ENCODE peak calls at places on chromosome X, in five cellular contexts. One of them, this sample, is unnamed.

GRCh38 chrX:27222661-27223060 is 240.5 kb downstream of the PPP4R3C start:
- DNase-seq in bronchial epithelial cell: no peak
- DNase-seq in AG09309: no peak
- DNase-seq in NB4: no peak
- DNase-seq in CD4-positive, alpha-beta T cell: no peak
- DNase-seq in this sample: no peak

GRCh38 chrX:12139934-12140611 is 1.8 kb downstream of the FRMPD4 start:
- DNase-seq in bronchial epithelial cell: peak; percentile 77
- DNase-seq in AG09309: no peak
- DNase-seq in NB4: no peak
- DNase-seq in CD4-positive, alpha-beta T cell: no peak
- DNase-seq in this sample: no peak

GRCh38 chrX:56802921-56803848 is 74.1 kb downstream of the NBDY start:
- DNase-seq in bronchial epithelial cell: peak; percentile 35
- DNase-seq in AG09309: peak; percentile 66
- DNase-seq in NB4: peak; percentile 55
- DNase-seq in CD4-positive, alpha-beta T cell: peak; percentile 77
- DNase-seq in this sample: peak; percentile 80

GRCh38 chrX:129359269-129359668 is 164.0 kb downstream of the SMARCA1 start:
- DNase-seq in bronchial epithelial cell: peak; percentile 29
- DNase-seq in AG09309: no peak
- DNase-seq in NB4: peak; percentile 5
- DNase-seq in CD4-positive, alpha-beta T cell: no peak
- DNase-seq in this sample: no peak

GRCh38 chrX:36867143-36867542 is 141.0 kb upstream of the FAM47C start:
- DNase-seq in bronchial epithelial cell: peak; percentile 22
- DNase-seq in AG09309: no peak
- DNase-seq in NB4: peak; percentile 31
- DNase-seq in CD4-positive, alpha-beta T cell: no peak
- DNase-seq in this sample: peak; percentile 82

GRCh38 chrX:389021-389441 is 2.3 kb upstream of the PPP2R3B start:
- DNase-seq in bronchial epithelial cell: no peak
- DNase-seq in AG09309: no peak
- DNase-seq in NB4: no peak
- DNase-seq in CD4-positive, alpha-beta T cell: no peak
- DNase-seq in this sample: no peak

GRCh38 chrX:149074429-149074828 is 430.7 kb downstream of the IDS start:
- DNase-seq in bronchial epithelial cell: peak; percentile 22
- DNase-seq in AG09309: no peak
- DNase-seq in NB4: peak; percentile 74
- DNase-seq in CD4-positive, alpha-beta T cell: no peak
- DNase-seq in this sample: peak; percentile 26

GRCh38 chrX:347351-348117 is 28.9 kb upstream of the GTPBP6 start:
- DNase-seq in bronchial epithelial cell: no peak
- DNase-seq in AG09309: no peak
- DNase-seq in NB4: no peak
- DNase-seq in CD4-positive, alpha-beta T cell: no peak
- DNase-seq in this sample: no peak

GRCh38 chrX:67544871-67545771 is 1.3 kb downstream of the AR start:
- DNase-seq in bronchial epithelial cell: no peak
- DNase-seq in AG09309: no peak
- DNase-seq in NB4: peak; percentile 11
- DNase-seq in CD4-positive, alpha-beta T cell: no peak
- DNase-seq in this sample: no peak

GRCh38 chrX:111168314-111168713 is 72.3 kb downstream of the PAK3 start:
- DNase-seq in bronchial epithelial cell: peak; percentile 20
- DNase-seq in AG09309: no peak
- DNase-seq in NB4: peak; percentile 41
- DNase-seq in CD4-positive, alpha-beta T cell: no peak
- DNase-seq in this sample: peak; percentile 45

GRCh38 chrX:154603438-154604430 is 15.3 kb downstream of the CTAG1B start:
- DNase-seq in bronchial epithelial cell: peak; percentile 78
- DNase-seq in AG09309: no peak
- DNase-seq in NB4: peak; percentile 7
- DNase-seq in CD4-positive, alpha-beta T cell: no peak
- DNase-seq in this sample: peak; percentile 41

GRCh38 chrX:129825746-129826505 is 17.8 kb downstream of the ZDHHC9 start:
- DNase-seq in bronchial epithelial cell: no peak
- DNase-seq in AG09309: no peak
- DNase-seq in NB4: no peak
- DNase-seq in CD4-positive, alpha-beta T cell: no peak
- DNase-seq in this sample: no peak

GRCh38 chrX:109270580-109271484 is 211.1 kb downstream of the GUCY2F start:
- DNase-seq in bronchial epithelial cell: peak; percentile 94
- DNase-seq in AG09309: no peak
- DNase-seq in NB4: peak; percentile 5
- DNase-seq in CD4-positive, alpha-beta T cell: no peak
- DNase-seq in this sample: peak; percentile 14

GRCh38 chrX:150547511-150548115 is 20.8 kb upstream of the MTM1 start:
- DNase-seq in bronchial epithelial cell: peak; percentile 5
- DNase-seq in AG09309: no peak
- DNase-seq in NB4: peak; percentile 60
- DNase-seq in CD4-positive, alpha-beta T cell: no peak
- DNase-seq in this sample: no peak

GRCh38 chrX:21666679-21667078 is 8.5 kb upstream of the KLHL34 start:
- DNase-seq in bronchial epithelial cell: no peak
- DNase-seq in AG09309: no peak
- DNase-seq in NB4: no peak
- DNase-seq in CD4-positive, alpha-beta T cell: no peak
- DNase-seq in this sample: no peak

GRCh38 chrX:79259073-79259689 is 108.0 kb downstream of the ITM2A start:
- DNase-seq in bronchial epithelial cell: no peak
- DNase-seq in AG09309: no peak
- DNase-seq in NB4: peak; percentile 78
- DNase-seq in CD4-positive, alpha-beta T cell: peak; percentile 27
- DNase-seq in this sample: peak; percentile 88

GRCh38 chrX:155747520-155747919 is 133.6 kb upstream of the VAMP7 start:
- DNase-seq in bronchial epithelial cell: peak; percentile 63
- DNase-seq in AG09309: no peak
- DNase-seq in NB4: no peak
- DNase-seq in CD4-positive, alpha-beta T cell: no peak
- DNase-seq in this sample: peak; percentile 8

GRCh38 chrX:147174596-147174995 is 360.1 kb upstream of the CXorf51A start:
- DNase-seq in bronchial epithelial cell: no peak
- DNase-seq in AG09309: no peak
- DNase-seq in NB4: no peak
- DNase-seq in CD4-positive, alpha-beta T cell: no peak
- DNase-seq in this sample: no peak

GRCh38 chrX:154775611-154776349 is 13.1 kb downstream of the DKC1 start:
- DNase-seq in bronchial epithelial cell: peak; percentile 50
- DNase-seq in AG09309: no peak
- DNase-seq in NB4: peak; percentile 55
- DNase-seq in CD4-positive, alpha-beta T cell: no peak
- DNase-seq in this sample: peak; percentile 12

GRCh38 chrX:331145-331771 is 12.7 kb upstream of the GTPBP6 start:
- DNase-seq in bronchial epithelial cell: no peak
- DNase-seq in AG09309: no peak
- DNase-seq in NB4: peak; percentile 56
- DNase-seq in CD4-positive, alpha-beta T cell: no peak
- DNase-seq in this sample: peak; percentile 56

GRCh38 chrX:115940348-115940747 is 230.2 kb upstream of the AGTR2 start:
- DNase-seq in bronchial epithelial cell: no peak
- DNase-seq in AG09309: no peak
- DNase-seq in NB4: no peak
- DNase-seq in CD4-positive, alpha-beta T cell: no peak
- DNase-seq in this sample: no peak

GRCh38 chrX:11886745-11887144 is 128.7 kb downstream of the MSL3 start:
- DNase-seq in bronchial epithelial cell: peak; percentile 85
- DNase-seq in AG09309: no peak
- DNase-seq in NB4: no peak
- DNase-seq in CD4-positive, alpha-beta T cell: no peak
- DNase-seq in this sample: no peak

GRCh38 chrX:26915064-26915463 is 548.1 kb downstream of the PPP4R3C start:
- DNase-seq in bronchial epithelial cell: peak; percentile 74
- DNase-seq in AG09309: no peak
- DNase-seq in NB4: no peak
- DNase-seq in CD4-positive, alpha-beta T cell: no peak
- DNase-seq in this sample: no peak

GRCh38 chrX:15750611-15751159 is 12.6 kb downstream of the CA5B start:
- DNase-seq in bronchial epithelial cell: no peak
- DNase-seq in AG09309: no peak
- DNase-seq in NB4: no peak
- DNase-seq in CD4-positive, alpha-beta T cell: no peak
- DNase-seq in this sample: no peak

GRCh38 chrX:9611436-9612145 is 146.7 kb downstream of the TBL1X start:
- DNase-seq in bronchial epithelial cell: no peak
- DNase-seq in AG09309: no peak
- DNase-seq in NB4: no peak
- DNase-seq in CD4-positive, alpha-beta T cell: no peak
- DNase-seq in this sample: peak; percentile 37

GRCh38 chrX:110915120-110915519 is 119.5 kb upstream of the CHRDL1 start:
- DNase-seq in bronchial epithelial cell: peak; percentile 54
- DNase-seq in AG09309: peak; percentile 66
- DNase-seq in NB4: no peak
- DNase-seq in CD4-positive, alpha-beta T cell: no peak
- DNase-seq in this sample: no peak

GRCh38 chrX:68807818-68808217 is 21.0 kb upstream of the EFNB1 start:
- DNase-seq in bronchial epithelial cell: peak; percentile 33
- DNase-seq in AG09309: no peak
- DNase-seq in NB4: peak; percentile 44
- DNase-seq in CD4-positive, alpha-beta T cell: no peak
- DNase-seq in this sample: peak; percentile 36

GRCh38 chrX:70452143-70452733 is 7.6 kb downstream of the DLG3 start:
- DNase-seq in bronchial epithelial cell: no peak
- DNase-seq in AG09309: no peak
- DNase-seq in NB4: peak; percentile 41
- DNase-seq in CD4-positive, alpha-beta T cell: peak; percentile 39
- DNase-seq in this sample: peak; percentile 57

GRCh38 chrX:68829594-68830485 is 1.0 kb downstream of the EFNB1 start:
- DNase-seq in bronchial epithelial cell: no peak
- DNase-seq in AG09309: no peak
- DNase-seq in NB4: peak; percentile 25
- DNase-seq in CD4-positive, alpha-beta T cell: no peak
- DNase-seq in this sample: no peak

GRCh38 chrX:124030520-124030919 is 69.0 kb downstream of the STAG2 start:
- DNase-seq in bronchial epithelial cell: peak; percentile 69
- DNase-seq in AG09309: no peak
- DNase-seq in NB4: no peak
- DNase-seq in CD4-positive, alpha-beta T cell: no peak
- DNase-seq in this sample: no peak

GRCh38 chrX:129606918-129607317 is 47.8 kb downstream of the APLN start:
- DNase-seq in bronchial epithelial cell: peak; percentile 32
- DNase-seq in AG09309: no peak
- DNase-seq in NB4: peak; percentile 52
- DNase-seq in CD4-positive, alpha-beta T cell: peak; percentile 30
- DNase-seq in this sample: peak; percentile 79

GRCh38 chrX:75547783-75548182 is 24.9 kb upstream of the ZDHHC15 start:
- DNase-seq in bronchial epithelial cell: peak; percentile 0
- DNase-seq in AG09309: no peak
- DNase-seq in NB4: no peak
- DNase-seq in CD4-positive, alpha-beta T cell: no peak
- DNase-seq in this sample: no peak

GRCh38 chrX:47218920-47219815 is 687 bp downstream of the CDK16 start:
- DNase-seq in bronchial epithelial cell: no peak
- DNase-seq in AG09309: no peak
- DNase-seq in NB4: peak; percentile 61
- DNase-seq in CD4-positive, alpha-beta T cell: peak; percentile 47
- DNase-seq in this sample: peak; percentile 40

GRCh38 chrX:39903937-39904336 is 193.8 kb downstream of the BCOR start:
- DNase-seq in bronchial epithelial cell: peak; percentile 77
- DNase-seq in AG09309: no peak
- DNase-seq in NB4: no peak
- DNase-seq in CD4-positive, alpha-beta T cell: no peak
- DNase-seq in this sample: no peak

GRCh38 chrX:82224961-82225360 is 1023.1 kb downstream of the SH3BGRL start:
- DNase-seq in bronchial epithelial cell: no peak
- DNase-seq in AG09309: no peak
- DNase-seq in NB4: no peak
- DNase-seq in CD4-positive, alpha-beta T cell: no peak
- DNase-seq in this sample: no peak

GRCh38 chrX:82232679-82233078 is 1030.8 kb downstream of the SH3BGRL start:
- DNase-seq in bronchial epithelial cell: no peak
- DNase-seq in AG09309: no peak
- DNase-seq in NB4: no peak
- DNase-seq in CD4-positive, alpha-beta T cell: no peak
- DNase-seq in this sample: no peak

GRCh38 chrX:82230013-82230412 is 1028.1 kb downstream of the SH3BGRL start:
- DNase-seq in bronchial epithelial cell: no peak
- DNase-seq in AG09309: no peak
- DNase-seq in NB4: peak; percentile 7
- DNase-seq in CD4-positive, alpha-beta T cell: no peak
- DNase-seq in this sample: no peak
- TF ChIP-seq CTCF in bronchial epithelial cell: no peak
- TF ChIP-seq CTCF in AG09309: no peak
- TF ChIP-seq CTCF in NB4: peak; percentile 3
- TF ChIP-seq CTCF in CD4-positive, alpha-beta T cell: no peak
- TF ChIP-seq CTCF in this sample: no peak

GRCh38 chrX:80282535-80282934 is 137.7 kb upstream of the TENT5D start:
- DNase-seq in bronchial epithelial cell: no peak
- DNase-seq in AG09309: no peak
- DNase-seq in NB4: no peak
- DNase-seq in CD4-positive, alpha-beta T cell: no peak
- DNase-seq in this sample: peak; percentile 1

GRCh38 chrX:80290834-80291233 is 129.4 kb upstream of the TENT5D start:
- DNase-seq in bronchial epithelial cell: no peak
- DNase-seq in AG09309: no peak
- DNase-seq in NB4: no peak
- DNase-seq in CD4-positive, alpha-beta T cell: no peak
- DNase-seq in this sample: no peak

DNA sequence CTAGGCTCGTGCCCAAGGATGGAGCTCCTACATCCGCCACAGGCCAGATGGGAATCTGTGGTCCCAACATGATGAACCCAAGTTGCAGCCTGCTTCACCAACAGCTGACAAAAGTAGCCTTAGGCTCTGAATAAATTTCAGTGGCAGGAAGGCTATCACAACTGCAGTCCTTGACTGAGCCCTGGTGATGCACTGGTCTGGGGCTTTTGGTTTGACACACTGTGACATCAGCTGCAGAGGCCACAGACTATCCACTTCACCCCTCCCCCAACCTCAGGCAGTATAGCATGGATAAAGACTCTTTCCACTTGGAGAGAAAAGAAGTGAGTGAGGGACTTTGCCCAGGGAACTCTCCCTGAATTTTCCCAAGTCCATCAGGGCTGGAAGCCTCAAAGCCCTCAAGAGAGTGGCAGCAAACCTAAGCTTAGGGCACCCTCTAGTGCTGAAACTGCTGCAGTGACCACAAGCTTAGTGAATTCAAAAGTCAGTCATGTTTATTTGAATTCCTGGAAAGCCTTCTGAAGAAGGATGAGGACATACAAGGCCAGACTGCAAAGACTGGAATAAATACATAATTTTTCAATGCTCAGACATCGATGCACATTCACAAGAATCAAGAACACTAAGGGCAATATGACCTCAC is 135.0 kb upstream of the TENT5D start:
- DNase-seq in bronchial epithelial cell: peak; percentile 26
- DNase-seq in AG09309: peak; percentile 1
- DNase-seq in NB4: peak; percentile 32
- DNase-seq in CD4-positive, alpha-beta T cell: no peak
- DNase-seq in this sample: peak; percentile 67
- TF ChIP-seq CTCF in bronchial epithelial cell: peak; percentile 55
- TF ChIP-seq CTCF in AG09309: peak; percentile 48
- TF ChIP-seq CTCF in NB4: peak; percentile 38
- TF ChIP-seq CTCF in CD4-positive, alpha-beta T cell: no peak
- TF ChIP-seq CTCF in this sample: peak; percentile 74

GRCh38 chrX:134727363-134727762 is 69.1 kb upstream of the PLAC1 start:
- DNase-seq in bronchial epithelial cell: peak; percentile 49
- DNase-seq in AG09309: no peak
- DNase-seq in NB4: peak; percentile 18
- DNase-seq in CD4-positive, alpha-beta T cell: no peak
- DNase-seq in this sample: no peak
- TF ChIP-seq CTCF in bronchial epithelial cell: peak; percentile 16
- TF ChIP-seq CTCF in AG09309: peak; percentile 10
- TF ChIP-seq CTCF in NB4: peak; percentile 26
- TF ChIP-seq CTCF in CD4-positive, alpha-beta T cell: no peak
- TF ChIP-seq CTCF in this sample: peak; percentile 38

GRCh38 chrX:48996969-48997368 is 5.1 kb downstream of the GRIPAP1 start:
- DNase-seq in bronchial epithelial cell: no peak
- DNase-seq in AG09309: no peak
- DNase-seq in NB4: peak; percentile 24
- DNase-seq in CD4-positive, alpha-beta T cell: no peak
- DNase-seq in this sample: no peak
- TF ChIP-seq CTCF in bronchial epithelial cell: no peak
- TF ChIP-seq CTCF in AG09309: no peak
- TF ChIP-seq CTCF in NB4: no peak
- TF ChIP-seq CTCF in CD4-positive, alpha-beta T cell: no peak
- TF ChIP-seq CTCF in this sample: no peak